ENCODE peak calls at places on chromosomes 2 and 18, in five cellular contexts. One of them, this sample, is unnamed.

GRCh38 chr2:195848119-195848899 is 191.3 kb downstream of the SLC39A10 start:
- DNase-seq in activated effector memory CD4-positive, alpha-beta T cell treated with Interleukin-2 at 50 U/mL for 16 hours: no peak
- DNase-seq in IMR-90: no peak
- DNase-seq in activated CD4-positive, alpha-beta T cell treated with anti-CD3 and anti-CD28 coated beads for 36 hours: peak
- DNase-seq in epithelial cell of esophagus: peak
- DNase-seq in this sample: peak

GRCh38 chr2:156456616-156457015 is 20.4 kb downstream of the GPD2 start:
- DNase-seq in activated effector memory CD4-positive, alpha-beta T cell treated with Interleukin-2 at 50 U/mL for 16 hours: no peak
- DNase-seq in IMR-90: peak
- DNase-seq in activated CD4-positive, alpha-beta T cell treated with anti-CD3 and anti-CD28 coated beads for 36 hours: no peak
- DNase-seq in epithelial cell of esophagus: peak
- DNase-seq in this sample: no peak

GRCh38 chr2:36433311-36434217 is 78.0 kb downstream of the CRIM1 start:
- DNase-seq in activated effector memory CD4-positive, alpha-beta T cell treated with Interleukin-2 at 50 U/mL for 16 hours: no peak
- DNase-seq in IMR-90: peak
- DNase-seq in activated CD4-positive, alpha-beta T cell treated with anti-CD3 and anti-CD28 coated beads for 36 hours: no peak
- DNase-seq in epithelial cell of esophagus: peak
- DNase-seq in this sample: peak

GRCh38 chr2:191486584-191487320 is 191.2 kb upstream of the NABP1 start:
- DNase-seq in activated effector memory CD4-positive, alpha-beta T cell treated with Interleukin-2 at 50 U/mL for 16 hours: no peak
- DNase-seq in IMR-90: peak
- DNase-seq in activated CD4-positive, alpha-beta T cell treated with anti-CD3 and anti-CD28 coated beads for 36 hours: peak
- DNase-seq in epithelial cell of esophagus: peak
- DNase-seq in this sample: peak

GRCh38 chr2:37414470-37414949 is 70.1 kb downstream of the QPCT start:
- DNase-seq in activated effector memory CD4-positive, alpha-beta T cell treated with Interleukin-2 at 50 U/mL for 16 hours: no peak
- DNase-seq in IMR-90: peak
- DNase-seq in activated CD4-positive, alpha-beta T cell treated with anti-CD3 and anti-CD28 coated beads for 36 hours: no peak
- DNase-seq in epithelial cell of esophagus: peak
- DNase-seq in this sample: peak

GRCh38 chr2:26519396-26519991 is 41.6 kb upstream of the OTOF start:
- DNase-seq in activated effector memory CD4-positive, alpha-beta T cell treated with Interleukin-2 at 50 U/mL for 16 hours: no peak
- DNase-seq in IMR-90: no peak
- DNase-seq in activated CD4-positive, alpha-beta T cell treated with anti-CD3 and anti-CD28 coated beads for 36 hours: peak
- DNase-seq in epithelial cell of esophagus: no peak
- DNase-seq in this sample: no peak

GRCh38 chr2:119005565-119005964 is 63.6 kb downstream of the MARCO start:
- DNase-seq in activated effector memory CD4-positive, alpha-beta T cell treated with Interleukin-2 at 50 U/mL for 16 hours: no peak
- DNase-seq in IMR-90: no peak
- DNase-seq in activated CD4-positive, alpha-beta T cell treated with anti-CD3 and anti-CD28 coated beads for 36 hours: no peak
- DNase-seq in epithelial cell of esophagus: no peak
- DNase-seq in this sample: no peak

GRCh38 chr2:240507778-240508251 is 50.0 kb downstream of the ANKMY1 start:
- DNase-seq in activated effector memory CD4-positive, alpha-beta T cell treated with Interleukin-2 at 50 U/mL for 16 hours: no peak
- DNase-seq in IMR-90: no peak
- DNase-seq in activated CD4-positive, alpha-beta T cell treated with anti-CD3 and anti-CD28 coated beads for 36 hours: no peak
- DNase-seq in epithelial cell of esophagus: no peak
- DNase-seq in this sample: no peak

GRCh38 chr2:41791523-41791922 is 256.3 kb upstream of the PKDCC start:
- DNase-seq in activated effector memory CD4-positive, alpha-beta T cell treated with Interleukin-2 at 50 U/mL for 16 hours: no peak
- DNase-seq in IMR-90: peak
- DNase-seq in activated CD4-positive, alpha-beta T cell treated with anti-CD3 and anti-CD28 coated beads for 36 hours: peak
- DNase-seq in epithelial cell of esophagus: peak
- DNase-seq in this sample: peak

GRCh38 chr2:61356261-61356957 is 114.5 kb downstream of the USP34 start:
- DNase-seq in activated effector memory CD4-positive, alpha-beta T cell treated with Interleukin-2 at 50 U/mL for 16 hours: no peak
- DNase-seq in IMR-90: peak
- DNase-seq in activated CD4-positive, alpha-beta T cell treated with anti-CD3 and anti-CD28 coated beads for 36 hours: no peak
- DNase-seq in epithelial cell of esophagus: peak
- DNase-seq in this sample: no peak

GRCh38 chr2:127659408-127660290 is 13.7 kb downstream of the GPR17 start:
- DNase-seq in activated effector memory CD4-positive, alpha-beta T cell treated with Interleukin-2 at 50 U/mL for 16 hours: no peak
- DNase-seq in IMR-90: no peak
- DNase-seq in activated CD4-positive, alpha-beta T cell treated with anti-CD3 and anti-CD28 coated beads for 36 hours: no peak
- DNase-seq in epithelial cell of esophagus: no peak
- DNase-seq in this sample: no peak

GRCh38 chr2:74927617-74928016 is 30.8 kb upstream of the POLE4 start:
- DNase-seq in activated effector memory CD4-positive, alpha-beta T cell treated with Interleukin-2 at 50 U/mL for 16 hours: no peak
- DNase-seq in IMR-90: no peak
- DNase-seq in activated CD4-positive, alpha-beta T cell treated with anti-CD3 and anti-CD28 coated beads for 36 hours: no peak
- DNase-seq in epithelial cell of esophagus: no peak
- DNase-seq in this sample: no peak

GRCh38 chr2:71223767-71224333 is 3.1 kb downstream of the PAIP2B start:
- DNase-seq in activated effector memory CD4-positive, alpha-beta T cell treated with Interleukin-2 at 50 U/mL for 16 hours: no peak
- DNase-seq in IMR-90: peak
- DNase-seq in activated CD4-positive, alpha-beta T cell treated with anti-CD3 and anti-CD28 coated beads for 36 hours: peak
- DNase-seq in epithelial cell of esophagus: peak
- DNase-seq in this sample: peak

GRCh38 chr2:205682239-205683021 is at the start of gene NRP2:
- DNase-seq in activated effector memory CD4-positive, alpha-beta T cell treated with Interleukin-2 at 50 U/mL for 16 hours: peak
- DNase-seq in IMR-90: peak
- DNase-seq in activated CD4-positive, alpha-beta T cell treated with anti-CD3 and anti-CD28 coated beads for 36 hours: peak
- DNase-seq in epithelial cell of esophagus: peak
- DNase-seq in this sample: peak

GRCh38 chr18:59208602-59209001 is 11.4 kb upstream of the GRP start:
- DNase-seq in activated effector memory CD4-positive, alpha-beta T cell treated with Interleukin-2 at 50 U/mL for 16 hours: no peak
- DNase-seq in IMR-90: no peak
- DNase-seq in activated CD4-positive, alpha-beta T cell treated with anti-CD3 and anti-CD28 coated beads for 36 hours: no peak
- DNase-seq in epithelial cell of esophagus: peak
- DNase-seq in this sample: peak

GRCh38 chr2:189276277-189276676 is 96.7 kb upstream of the COL5A2 start:
- DNase-seq in activated effector memory CD4-positive, alpha-beta T cell treated with Interleukin-2 at 50 U/mL for 16 hours: no peak
- DNase-seq in IMR-90: peak
- DNase-seq in activated CD4-positive, alpha-beta T cell treated with anti-CD3 and anti-CD28 coated beads for 36 hours: no peak
- DNase-seq in epithelial cell of esophagus: peak
- DNase-seq in this sample: peak

GRCh38 chr2:39138837-39139211 is 18.0 kb upstream of the SOS1 start:
- DNase-seq in activated effector memory CD4-positive, alpha-beta T cell treated with Interleukin-2 at 50 U/mL for 16 hours: no peak
- DNase-seq in IMR-90: no peak
- DNase-seq in activated CD4-positive, alpha-beta T cell treated with anti-CD3 and anti-CD28 coated beads for 36 hours: no peak
- DNase-seq in epithelial cell of esophagus: no peak
- DNase-seq in this sample: no peak

GRCh38 chr18:2776596-2776995 is 70.2 kb upstream of the EMILIN2 start:
- DNase-seq in activated effector memory CD4-positive, alpha-beta T cell treated with Interleukin-2 at 50 U/mL for 16 hours: no peak
- DNase-seq in IMR-90: no peak
- DNase-seq in activated CD4-positive, alpha-beta T cell treated with anti-CD3 and anti-CD28 coated beads for 36 hours: no peak
- DNase-seq in epithelial cell of esophagus: no peak
- DNase-seq in this sample: no peak

GRCh38 chr2:172113617-172114016 is 10.9 kb upstream of the DLX2 start:
- DNase-seq in activated effector memory CD4-positive, alpha-beta T cell treated with Interleukin-2 at 50 U/mL for 16 hours: no peak
- DNase-seq in IMR-90: peak
- DNase-seq in activated CD4-positive, alpha-beta T cell treated with anti-CD3 and anti-CD28 coated beads for 36 hours: no peak
- DNase-seq in epithelial cell of esophagus: no peak
- DNase-seq in this sample: peak

GRCh38 chr18:46469186-46469915 is 187.7 kb downstream of the LOXHD1 start:
- DNase-seq in activated effector memory CD4-positive, alpha-beta T cell treated with Interleukin-2 at 50 U/mL for 16 hours: no peak
- DNase-seq in IMR-90: no peak
- DNase-seq in activated CD4-positive, alpha-beta T cell treated with anti-CD3 and anti-CD28 coated beads for 36 hours: no peak
- DNase-seq in epithelial cell of esophagus: peak
- DNase-seq in this sample: peak

This sample was measured in A673.